ENCODE peak calls at places on chromosomes 7 and 10, in four cellular contexts. N is DMS79 treated with DMSO at 0.1 percent for 48 hours; A is Panc1; D is stimulated activated CD8-positive, alpha-beta memory T cell treated with anti-CD3 and anti-CD28 coated beads, Interleukin-7, amount 100 ng/mL, for 24 hours. B is an unnamed sample.

GRCh38 chr7:39529582-39529981 is 36.6 kb upstream of the YAE1 start:
- DNase-seq in D (no peak), A (no peak), N (no peak), B (no peak)

GRCh38 chr7:107017965-107018714 is 26.4 kb upstream of the PRKAR2B start:
- DNase-seq in N (no peak), A (no peak), D (no peak), B (no peak)

GRCh38 chr10:80414126-80414898 is 6.0 kb downstream of the PRXL2A start:
- DNase-seq in N (no peak), A (no peak), D (no peak), B (peak; percentile 27)

GRCh38 chr7:54837167-54837566 is 78.2 kb upstream of the SEC61G start:
- DNase-seq in A (no peak), D (no peak), N (no peak), B (no peak)

GRCh38 chr7:149067869-149068268 is 22.6 kb downstream of the ZNF786 start:
- DNase-seq in A (no peak), D (no peak), N (no peak), B (no peak)

GRCh38 chr10:132805599-132805998 is 19.7 kb upstream of the NKX6-2 start:
- DNase-seq in N (no peak), A (no peak), D (no peak), B (no peak)

GRCh38 chr10:21172774-21173432 is 275.8 kb upstream of the NEBL start:
- DNase-seq in D (no peak), N (no peak), A (no peak), B (no peak)

GRCh38 chr7:140517546-140518369 is 38.5 kb upstream of the MKRN1 start:
- DNase-seq in N (peak; percentile 78), A (peak; percentile 85), D (peak; percentile 49), B (peak; percentile 93)

GRCh38 chr10:121975295-121976086 is 474 bp upstream of the NSMCE4A start:
- DNase-seq in D (no peak), A (no peak), N (no peak), B (no peak)